ENCODE peak calls at places on chromosome 17, in seven cellular contexts. S is IMR-90, I is colonic mucosa, D is lower lobe of right lung, H is spleen, Y is cardiac fibroblast, M is OCI-LY7. J is an unnamed sample.

GRCh38 chr17:7438050-7438614 is 1.2 kb upstream of the FGF11 start:
- DNase-seq in Y (no peak), I (peak), M (peak), H (peak), D (peak), S (no peak), J (peak)

GRCh38 chr17:58325289-58325726 is 3.3 kb downstream of the TSPOAP1 start:
- DNase-seq in S (no peak), D (no peak), H (peak), Y (no peak), I (no peak), M (peak), J (no peak)

GRCh38 chr17:70332356-70332755 is 163.0 kb downstream of the KCNJ2 start:
- DNase-seq in Y (no peak), M (no peak), D (no peak), H (no peak), I (peak), S (no peak), J (no peak)

GRCh38 chr17:17394494-17394893 is 82.3 kb upstream of the MED9 start:
- DNase-seq in Y (no peak), S (no peak), I (no peak), H (peak), M (no peak), D (no peak), J (no peak)

GRCh38 chr17:19021622-19022083 is 17.1 kb upstream of the FAM83G start:
- DNase-seq in I (no peak), Y (no peak), M (peak), S (no peak), H (peak), D (peak), J (no peak)

GRCh38 chr17:71330099-71330375 is 790.8 kb upstream of the SOX9 start:
- DNase-seq in M (no peak), H (no peak), D (no peak), I (no peak), Y (no peak), S (no peak), J (no peak)

GRCh38 chr17:73123606-73124320 is 31.3 kb upstream of the SLC39A11 start:
- DNase-seq in H (no peak), S (no peak), I (no peak), Y (no peak), M (no peak), D (no peak), J (no peak)

GRCh38 chr17:68431661-68432071 is 25.6 kb downstream of the WIPI1 start:
- DNase-seq in S (peak), M (peak), Y (peak), I (peak), H (peak), D (no peak), J (peak)

GRCh38 chr17:65785109-65785508 is 223.7 kb upstream of the AXIN2 start:
- DNase-seq in Y (peak), H (no peak), M (no peak), I (no peak), D (no peak), S (peak), J (peak)

GRCh38 chr17:68446626-68447041 is 10.7 kb downstream of the WIPI1 start:
- DNase-seq in D (no peak), H (no peak), Y (no peak), S (no peak), I (no peak), M (no peak), J (no peak)

GRCh38 chr17:40803617-40804082 is 3.9 kb upstream of the KRT28 start:
- DNase-seq in H (peak), S (peak), I (peak), Y (peak), M (peak), D (peak), J (peak)
- H3K4me3 ChIP-seq in H (no peak), S (no peak), I (no peak), Y (no peak), M (no peak), D (no peak), J (no peak)

GRCh38 chr17:50023520-50023919 is 28.5 kb upstream of the DLX3 start:
- DNase-seq in M (no peak), I (no peak), D (no peak), Y (no peak), H (no peak), S (no peak), J (no peak)
- TF ChIP-seq CTCF in M (no peak), I (no peak), D (no peak), Y (no peak), H (no peak), S (no peak), J (no peak)

GRCh38 chr17:67109111-67109510 is 64.8 kb downstream of the CACNG1 start:
- DNase-seq in Y (no peak), D (no peak), S (no peak), I (no peak), H (no peak), M (no peak), J (no peak)

GRCh38 chr17:67113481-67113880 is 69.1 kb downstream of the CACNG1 start:
- DNase-seq in S (no peak), M (no peak), H (no peak), I (no peak), D (no peak), Y (no peak), J (no peak)

GRCh38 chr17:67110619-67111018 is 66.3 kb downstream of the CACNG1 start:
- DNase-seq in M (no peak), D (no peak), S (no peak), H (no peak), I (no peak), Y (no peak), J (no peak)

GRCh38 chr17:67111808-67112207 is 67.5 kb downstream of the CACNG1 start:
- DNase-seq in D (no peak), I (no peak), S (no peak), Y (no peak), M (no peak), H (no peak), J (no peak)

GRCh38 chr17:67111327-67111726 is 67.0 kb downstream of the CACNG1 start:
- DNase-seq in S (no peak), Y (no peak), M (no peak), D (no peak), H (no peak), I (no peak), J (no peak)
- H3K4me3 ChIP-seq in S (no peak), Y (no peak), M (no peak), D (no peak), H (no peak), I (no peak), J (no peak)

DNA sequence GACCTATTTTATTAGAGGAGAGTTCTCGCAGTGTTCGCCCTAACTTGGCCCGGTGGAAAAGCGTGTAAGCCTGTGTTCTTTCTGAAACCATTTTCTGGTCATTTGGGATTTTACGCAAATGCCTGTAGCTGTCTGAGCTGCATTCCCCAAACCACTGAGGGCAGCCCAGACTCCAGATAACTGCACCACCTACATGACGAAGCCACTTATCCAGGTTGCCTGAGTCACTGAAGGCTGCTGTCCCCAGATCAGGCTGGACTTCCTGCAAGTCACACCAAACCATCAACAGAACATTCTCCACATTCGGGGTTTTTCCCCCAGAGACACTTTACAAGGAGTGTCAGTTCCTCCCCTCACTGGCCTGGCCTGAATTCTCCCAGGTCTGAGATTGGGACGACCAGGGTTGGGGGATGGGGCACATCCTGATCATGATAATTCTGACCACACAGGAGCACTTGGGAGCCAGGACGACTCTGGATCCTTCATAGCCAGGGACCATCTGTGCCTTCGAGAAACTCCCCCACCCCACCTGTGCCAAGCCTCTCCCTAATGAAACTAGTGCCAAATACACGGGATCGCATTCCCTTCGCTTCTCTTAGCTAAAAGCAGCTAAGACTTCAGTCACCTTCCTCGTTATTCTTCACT is 2.3 kb downstream of the RPRML start:
- DNase-seq in Y (no peak), S (no peak), H (no peak), I (no peak), M (no peak), D (no peak), J (no peak)
- TF ChIP-seq CTCF in Y (no peak), S (no peak), H (no peak), I (no peak), M (no peak), D (no peak), J (no peak)

DNA sequence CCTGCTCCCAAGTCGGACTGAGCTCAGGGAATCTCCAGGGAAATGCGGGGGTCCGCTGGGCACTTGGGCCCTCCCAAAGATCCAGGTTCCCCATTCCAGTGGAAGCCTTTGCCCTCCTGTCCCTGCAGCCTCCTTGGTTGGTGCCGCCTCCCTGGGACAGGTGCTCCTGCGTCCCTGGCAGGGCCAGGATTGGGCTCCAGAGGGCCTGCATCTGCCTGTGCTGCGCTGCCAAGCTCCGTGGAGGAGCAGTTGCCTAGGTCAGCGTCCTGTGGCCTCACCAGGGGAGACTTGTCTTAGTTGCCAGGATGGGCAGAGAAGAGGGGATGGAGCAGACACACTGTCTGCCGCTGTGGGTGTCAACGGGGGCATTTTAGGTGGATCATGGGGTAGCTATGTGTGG is 67.1 kb downstream of the MSI2 start:
- DNase-seq in M (no peak), H (no peak), S (no peak), Y (no peak), D (no peak), I (no peak), J (no peak)
- H3K4me3 ChIP-seq in M (no peak), H (no peak), S (no peak), Y (no peak), D (no peak), I (no peak), J (no peak)

GRCh38 chr17:77741109-77741508 is 217.4 kb upstream of the TNRC6C start:
- DNase-seq in D (no peak), Y (no peak), S (no peak), I (peak), H (peak), M (peak), J (peak)
- TF ChIP-seq CTCF in D (peak), Y (peak), S (peak), I (peak), H (no peak), M (peak), J (peak)

J was measured in foreskin fibroblast.